ENCODE peak calls at places on chromosomes 3 and 15, in ten cellular contexts. O is esophagus squamous epithelium, L is ACHN, N is fibroblast of lung, P is NB4, Y is amniotic stem cell, A is EL, D is MV-4-11, J is iPS-NIHi11, W is T-cell. S is an unnamed sample.

GRCh38 chr3:99499235-99499798 is 139.1 kb upstream of the COL8A1 start:
- DNase-seq in J (peak; percentile 44), Y (no peak), W (no peak), A (peak; percentile 72), O (no peak), P (peak; percentile 48), L (peak; percentile 58), D (peak; percentile 56), N (peak; percentile 54), S (peak; percentile 60)

GRCh38 chr15:38576837-38577236 is 12.2 kb upstream of the RASGRP1 start:
- DNase-seq in P (no peak), L (no peak), Y (no peak), O (no peak), D (no peak), A (no peak), N (no peak), J (no peak), W (no peak), S (no peak)

GRCh38 chr3:39592306-39592705 is 124.8 kb downstream of the MOBP start:
- DNase-seq in N (no peak), L (no peak), O (no peak), P (no peak), A (peak; percentile 40), D (no peak), W (no peak), Y (no peak), J (no peak), S (no peak)

GRCh38 chr15:40038654-40039543 is at the start of gene SRP14:
- DNase-seq in P (peak; percentile 95), A (peak; percentile 94), Y (peak; percentile 84), O (peak; percentile 60), D (peak; percentile 89), L (peak; percentile 90), W (peak; percentile 92), N (peak; percentile 93), J (peak; percentile 94), S (peak; percentile 98)

GRCh38 chr3:134592806-134593205 is 58.0 kb downstream of the KY start:
- DNase-seq in W (no peak), A (no peak), O (no peak), L (no peak), Y (no peak), D (no peak), N (no peak), J (no peak), P (no peak), S (no peak)

GRCh38 chr3:69084326-69084667 is 440 bp upstream of the ARL6IP5 start:
- DNase-seq in P (no peak), O (no peak), D (peak; percentile 63), A (peak; percentile 71), N (peak; percentile 88), W (no peak), L (peak; percentile 70), J (no peak), Y (peak; percentile 53), S (no peak)

GRCh38 chr15:34708422-34708821 is 46.4 kb downstream of the GJD2 start:
- DNase-seq in A (peak; percentile 54), J (peak; percentile 47), O (no peak), L (peak; percentile 24), Y (no peak), N (peak; percentile 58), W (no peak), D (peak; percentile 38), P (peak; percentile 60), S (peak; percentile 54)

GRCh38 chr3:127069814-127070440 is 87.0 kb downstream of the PLXNA1 start:
- DNase-seq in L (no peak), A (no peak), W (no peak), Y (no peak), J (no peak), O (no peak), D (no peak), N (no peak), P (no peak), S (no peak)

GRCh38 chr3:88235102-88235501 is 85.3 kb downstream of the C3orf38 start:
- DNase-seq in N (peak; percentile 68), D (no peak), Y (no peak), W (no peak), O (no peak), J (no peak), P (no peak), A (peak; percentile 6), L (no peak), S (no peak)

GRCh38 chr3:123334056-123334455 is 114.8 kb downstream of the ADCY5 start:
- DNase-seq in W (no peak), N (no peak), P (no peak), O (no peak), J (no peak), A (no peak), D (no peak), L (no peak), Y (no peak), S (no peak)

GRCh38 chr15:42306681-42307080 is 33.4 kb upstream of the TMEM87A start:
- DNase-seq in A (no peak), Y (no peak), N (no peak), D (no peak), L (no peak), P (no peak), J (no peak), W (no peak), O (no peak), S (no peak)

GRCh38 chr3:45515999-45516804 is 78.3 kb upstream of the LIMD1 start:
- DNase-seq in J (no peak), Y (no peak), W (no peak), O (no peak), L (no peak), A (no peak), D (no peak), P (no peak), N (no peak), S (no peak)

GRCh38 chr3:149790265-149790664 is 2.1 kb downstream of the ANKUB1 start:
- DNase-seq in Y (peak; percentile 28), W (no peak), J (no peak), N (peak; percentile 59), L (no peak), A (peak; percentile 80), P (no peak), O (no peak), D (no peak), S (no peak)